ENCODE peak calls at places on chromosome 14, in ten cellular contexts. M is CD8-positive, alpha-beta T cell; E is activated CD8-positive, alpha-beta T cell treated with anti-CD3 and anti-CD28 coated beads for 36 hours; U is activated naive CD4-positive, alpha-beta T cell treated with anti-CD3 and anti-CD28 coated beads, Interleukin-2, amount 50 U/mL, for 72 hours; G is WTC11; W is PC-3; H is thoracic aorta; X is GM23338; Z is activated T-helper 17 cell treated with anti-CD3 and anti-CD28 coated beads, Interleukin-2, amount 50 U/mL, for 72 hours; Q is heart right ventricle. B is an unnamed sample.

GRCh38 chr14:85731198-85731597 is 201.3 kb downstream of the FLRT2 start:
- ATAC-seq in W (no peak), G (no peak), E (no peak), U (no peak), Z (no peak), Q (peak), X (no peak), M (no peak), H (no peak), B (no peak)

GRCh38 chr14:37082431-37082830 is 90.0 kb downstream of the SLC25A21 start:
- ATAC-seq in G (no peak), H (no peak), Q (no peak), U (no peak), X (no peak), E (no peak), M (no peak), Z (no peak), W (peak), B (no peak)

GRCh38 chr14:105536691-105537579 is 10.6 kb downstream of the TMEM121 start:
- ATAC-seq in E (no peak), Q (no peak), X (no peak), Z (no peak), H (no peak), W (no peak), U (no peak), G (no peak), M (no peak), B (no peak)

GRCh38 chr14:23360496-23360895 is 4.5 kb downstream of the EFS start:
- ATAC-seq in Q (peak), M (no peak), W (no peak), G (peak), Z (no peak), U (no peak), E (no peak), X (peak), H (no peak), B (no peak)

GRCh38 chr14:35988550-35988949 is 162.4 kb downstream of the BRMS1L start:
- ATAC-seq in H (no peak), G (no peak), E (no peak), Z (no peak), X (no peak), Q (no peak), W (no peak), M (no peak), U (no peak), B (no peak)

GRCh38 chr14:62244221-62244620 is 482.0 kb downstream of the SNAPC1 start:
- ATAC-seq in W (no peak), X (no peak), M (no peak), G (no peak), Z (no peak), E (no peak), Q (no peak), U (no peak), H (no peak), B (no peak)

GRCh38 chr14:65926935-65927700 is 514.6 kb downstream of the FUT8 start:
- ATAC-seq in Z (no peak), X (no peak), M (no peak), Q (no peak), H (no peak), U (no peak), E (no peak), G (no peak), W (no peak), B (no peak)

GRCh38 chr14:21041676-21042433 is at the start of gene RNASE7:
- ATAC-seq in H (no peak), Q (no peak), W (no peak), M (no peak), G (no peak), Z (peak), X (no peak), E (no peak), U (no peak), B (peak)

GRCh38 chr14:96888593-96888992 is 91.4 kb downstream of the VRK1 start:
- ATAC-seq in X (peak), Q (peak), W (no peak), Z (no peak), U (no peak), H (no peak), M (no peak), E (no peak), G (peak), B (no peak)

GRCh38 chr14:101446387-101446969 is 114.8 kb upstream of the DIO3 start:
- ATAC-seq in H (no peak), W (no peak), G (no peak), X (no peak), Z (no peak), E (no peak), Q (no peak), M (no peak), U (no peak), B (no peak)

GRCh38 chr14:89652352-89652751 is 235.3 kb upstream of the FOXN3 start:
- ATAC-seq in H (no peak), Q (no peak), Z (no peak), G (no peak), W (no peak), X (no peak), U (no peak), E (no peak), M (no peak), B (no peak)

GRCh38 chr14:95287176-95287754 is 32.4 kb downstream of the CLMN start:
- ATAC-seq in W (no peak), X (no peak), E (no peak), M (no peak), H (no peak), U (no peak), G (no peak), Z (no peak), Q (no peak), B (peak)

GRCh38 chr14:71529855-71530254 is 402.4 kb upstream of the RGS6 start:
- ATAC-seq in H (peak), Z (no peak), W (no peak), M (no peak), U (no peak), G (no peak), X (no peak), Q (peak), E (no peak), B (peak)

GRCh38 chr14:101980700-101981099 is 16.3 kb downstream of the DYNC1H1 start:
- ATAC-seq in Q (peak), Z (peak), G (no peak), E (no peak), X (no peak), W (peak), U (peak), M (no peak), H (peak), B (peak)